ENCODE peak calls at places on chromosomes 4 and X, in eight cellular contexts. I is NCI-H748 treated with DMSO at 0.1 percent for 48 hours; Y is activated naive CD8-positive, alpha-beta T cell treated with anti-CD3 and anti-CD28 coated beads for 36 hours; V is epithelial cell of prostate; E is right lobe of liver; X is activated T-cell treated with anti-CD3 and anti-CD28 coated beads, Interleukin-2, amount 50 U/mL, for 72 hours; Q is mesendoderm; P is psoas muscle. N is an unnamed sample.

GRCh38 chrX:35439042-35439639 is 359.0 kb upstream of the MAGEB16 start:
- DNase-seq in I (no peak), V (no peak), P (no peak), E (no peak), Y (no peak), X (no peak), Q (no peak), N (no peak)

GRCh38 chr4:109294006-109294405 is 8.5 kb downstream of the COL25A1 start:
- DNase-seq in I (no peak), E (no peak), P (no peak), V (no peak), Q (peak), Y (peak), X (peak), N (no peak)

GRCh38 chr4:105765690-105766407 is 57.3 kb downstream of the GSTCD start:
- DNase-seq in I (no peak), P (peak), E (no peak), Y (no peak), Q (peak), V (peak), X (no peak), N (no peak)

GRCh38 chr4:43485196-43485595 is 592.7 kb downstream of the GRXCR1 start:
- DNase-seq in P (no peak), I (no peak), E (no peak), Q (peak), Y (no peak), V (no peak), X (no peak), N (no peak)

GRCh38 chr4:139663561-139664138 is 2.0 kb upstream of the MGST2 start:
- DNase-seq in P (no peak), X (no peak), Y (no peak), I (no peak), E (no peak), Q (no peak), V (no peak), N (no peak)

GRCh38 chr4:21962691-21963090 is 14.1 kb upstream of the KCNIP4 start:
- DNase-seq in Y (no peak), X (no peak), E (no peak), I (no peak), P (no peak), V (no peak), Q (no peak), N (no peak)

GRCh38 chr4:73732759-73733431 is 7.5 kb upstream of the CXCL8 start:
- DNase-seq in Q (no peak), E (no peak), X (no peak), V (no peak), P (no peak), I (no peak), Y (no peak), N (no peak)

GRCh38 chrX:153410888-153411254 is 401 bp upstream of the ZFP92 start:
- DNase-seq in X (no peak), Q (no peak), Y (no peak), V (no peak), P (no peak), I (no peak), E (no peak), N (no peak)

GRCh38 chr4:76028242-76028859 is 5.1 kb upstream of the CXCL10 start:
- DNase-seq in Q (no peak), P (no peak), E (no peak), X (no peak), I (peak), Y (no peak), V (no peak), N (no peak)

GRCh38 chrX:154412468-154412867 is 1.1 kb downstream of the TAFAZZIN start:
- DNase-seq in Y (no peak), P (peak), E (no peak), I (no peak), X (peak), V (no peak), Q (no peak), N (no peak)

GRCh38 chr4:2101346-2102044 is 42.4 kb downstream of the NAT8L start:
- DNase-seq in I (no peak), Y (no peak), X (no peak), V (peak), Q (no peak), E (no peak), P (no peak), N (no peak)

GRCh38 chrX:482192-482701 is 95.5 kb upstream of the PPP2R3B start:
- DNase-seq in V (no peak), P (no peak), Q (no peak), I (no peak), X (no peak), Y (no peak), E (no peak), N (no peak)

GRCh38 chrX:11575332-11575731 is 90.4 kb downstream of the ARHGAP6 start:
- DNase-seq in E (no peak), P (no peak), I (no peak), V (no peak), Q (no peak), X (no peak), Y (no peak), N (no peak)

GRCh38 chr4:183211533-183211932 is 108.5 kb downstream of the CLDN22 start:
- DNase-seq in Y (no peak), V (no peak), I (no peak), E (no peak), X (no peak), Q (no peak), P (no peak), N (no peak)